ENCODE peak calls at places on chromosomes 12 and 14, in six cellular contexts. W, S, Y, M, C and D are unnamed samples.

GRCh38 chr14:90760591-90761316 is 55.5 kb downstream of the TTC7B start:
- DNase-seq in W (no peak), S (no peak), Y (no peak), M (peak; percentile 38), C (peak; percentile 55), D (no peak)

GRCh38 chr14:20657216-20658211 is 16.0 kb upstream of the OR6S1 start:
- DNase-seq in W (no peak), S (no peak), Y (no peak), M (peak; percentile 56), C (peak; percentile 92), D (no peak)

GRCh38 chr12:48004039-48004940 is at the start of gene COL2A1:
- DNase-seq in W (no peak), S (no peak), Y (peak; percentile 84), M (no peak), C (peak; percentile 39), D (no peak)

GRCh38 chr12:57517187-57517586 is 3.1 kb downstream of the DDIT3 start:
- DNase-seq in W (no peak), S (no peak), Y (no peak), M (no peak), C (peak; percentile 51), D (no peak)

GRCh38 chr14:102213984-102214658 is 74.4 kb downstream of the WDR20 start:
- DNase-seq in W (no peak), S (no peak), Y (no peak), M (no peak), C (peak; percentile 12), D (no peak)

GRCh38 chr14:104149617-104150141 is 11.3 kb downstream of the KIF26A start:
- DNase-seq in W (no peak), S (no peak), Y (peak; percentile 53), M (no peak), C (peak; percentile 33), D (no peak)

GRCh38 chr14:51518280-51518679 is 133.4 kb upstream of the FRMD6 start:
- DNase-seq in W (no peak), S (no peak), Y (no peak), M (no peak), C (no peak), D (no peak)

GRCh38 chr12:96117460-96117859 is 76.7 kb upstream of the ELK3 start:
- DNase-seq in W (no peak), S (no peak), Y (no peak), M (peak; percentile 95), C (no peak), D (no peak)

GRCh38 chr12:54987611-54988231 is 3.2 kb upstream of the TESPA1 start:
- DNase-seq in W (no peak), S (no peak), Y (no peak), M (no peak), C (no peak), D (no peak)

GRCh38 chr12:28781671-28782652 is 367.1 kb upstream of the FAR2 start:
- DNase-seq in W (no peak), S (no peak), Y (no peak), M (no peak), C (no peak), D (no peak)

GRCh38 chr12:110756611-110757010 is 13.9 kb upstream of the PPP1CC start:
- DNase-seq in W (no peak), S (no peak), Y (no peak), M (no peak), C (no peak), D (no peak)

GRCh38 chr14:93977790-93978581 is 1.6 kb upstream of the ASB2 start:
- DNase-seq in W (no peak), S (no peak), Y (no peak), M (no peak), C (no peak), D (no peak)

GRCh38 chr12:62288328-62288727 is 28.1 kb downstream of the USP15 start:
- DNase-seq in W (no peak), S (no peak), Y (no peak), M (no peak), C (no peak), D (no peak)

GRCh38 chr12:96466939-96467751 is 22.2 kb upstream of the CFAP54 start:
- DNase-seq in W (no peak), S (no peak), Y (no peak), M (no peak), C (no peak), D (no peak)

GRCh38 chr14:65879218-65880009 is 466.9 kb downstream of the FUT8 start:
- DNase-seq in W (no peak), S (no peak), Y (no peak), M (no peak), C (peak; percentile 45), D (no peak)

GRCh38 chr12:108690191-108690518 is 41.2 kb downstream of the CORO1C start:
- DNase-seq in W (no peak), S (no peak), Y (no peak), M (no peak), C (no peak), D (no peak)
- H3K4me3 ChIP-seq in W (no peak overlapping the region), S (no peak overlapping the region), Y (no peak overlapping the region), M (peak overlapping the region; percentile 3), C (no peak overlapping the region), D (no peak overlapping the region)

DNA sequence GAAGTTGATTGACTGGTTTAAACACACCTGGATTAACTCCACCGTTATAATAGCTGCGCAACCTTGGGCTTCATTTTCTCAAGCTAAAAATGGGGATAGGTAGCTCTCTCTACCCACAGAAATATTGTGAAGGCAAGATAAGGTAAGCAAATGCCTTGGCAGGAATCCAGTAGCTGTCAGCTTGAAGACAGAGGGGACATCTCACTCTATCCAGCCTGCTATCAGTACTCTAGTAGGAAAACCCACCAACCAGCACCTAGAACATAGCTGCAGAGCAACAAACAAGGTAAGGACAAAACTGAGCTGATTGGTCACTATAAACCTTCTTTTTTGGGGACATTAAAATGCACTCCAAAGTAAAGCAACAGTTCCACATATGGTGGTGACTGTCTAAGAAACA is 7.7 kb downstream of the CSRP2 start:
- DNase-seq in W (no peak), S (no peak), Y (no peak), M (no peak), C (no peak), D (no peak)
- TF ChIP-seq EP300 in W (no peak), S (no peak), Y (no peak), M (no peak), C (no peak), D (no peak)

GRCh38 chr12:113857371-113857770 is 108.8 kb downstream of the RBM19 start:
- DNase-seq in W (no peak), S (no peak), Y (no peak), M (no peak), C (no peak), D (no peak)
- TF ChIP-seq POLR2A in W (no peak), S (no peak), Y (no peak), M (no peak), C (no peak), D (no peak)

GRCh38 chr14:24367506-24368214 is at the start of gene NFATC4:
- DNase-seq in W (peak; percentile 89), S (peak; percentile 70), Y (no peak), M (peak; percentile 54), C (peak; percentile 61), D (peak; percentile 63)

GRCh38 chr14:24368215-24368561 is 204 bp downstream of the NFATC4 start:
- DNase-seq in W (no peak), S (no peak), Y (peak; percentile 69), M (no peak), C (no peak), D (no peak)

GRCh38 chr14:24368562-24369252 is 723 bp downstream of the NFATC4 start:
- DNase-seq in W (peak; percentile 90), S (no peak), Y (peak; percentile 90), M (no peak), C (no peak), D (peak; percentile 39)

GRCh38 chr14:24369907-24370687 is 2.1 kb downstream of the NFATC4 start:
- DNase-seq in W (peak; percentile 33), S (no peak), Y (peak; percentile 75), M (no peak), C (no peak), D (no peak)

DNA sequence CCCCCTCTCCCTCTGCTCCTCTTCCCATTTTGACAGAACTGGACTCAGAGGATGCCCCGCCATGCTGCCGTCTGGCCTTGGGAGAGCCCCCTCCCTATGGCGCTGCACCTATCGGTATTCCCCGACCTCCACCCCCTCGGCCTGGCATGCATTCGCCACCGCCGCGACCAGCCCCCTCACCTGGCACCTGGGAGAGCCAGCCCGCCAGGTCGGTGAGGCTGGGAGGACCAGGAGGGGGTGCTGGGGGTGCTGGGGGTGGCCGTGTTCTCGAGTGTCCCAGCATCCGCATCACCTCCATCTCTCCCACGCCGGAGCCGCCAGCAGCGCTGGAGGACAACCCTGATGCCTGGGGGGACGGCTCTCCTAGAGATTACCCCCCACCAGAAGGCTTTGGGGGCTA is 1.5 kb downstream of the NFATC4 start:
- DNase-seq in W (peak; percentile 37), S (no peak), Y (peak; percentile 81), M (no peak), C (no peak), D (no peak)
- H3K4me3 ChIP-seq in W (no peak overlapping the region), S (peak overlapping the region; percentile 58), Y (no peak overlapping the region), M (no peak overlapping the region), C (no peak overlapping the region), D (no peak overlapping the region)

GRCh38 chr12:120844297-120844696 is 59.9 kb downstream of the SPPL3 start:
- DNase-seq in W (no peak), S (no peak), Y (no peak), M (no peak), C (no peak), D (no peak)

GRCh38 chr12:120847392-120848157 is 56.6 kb downstream of the SPPL3 start:
- DNase-seq in W (no peak), S (no peak), Y (no peak), M (no peak), C (no peak), D (no peak)

GRCh38 chr12:120845696-120846095 is 58.5 kb downstream of the SPPL3 start:
- DNase-seq in W (no peak), S (no peak), Y (no peak), M (no peak), C (no peak), D (no peak)

GRCh38 chr12:120844768-120845449 is 59.2 kb downstream of the SPPL3 start:
- DNase-seq in W (no peak), S (no peak), Y (peak; percentile 20), M (no peak), C (no peak), D (no peak)

DNA sequence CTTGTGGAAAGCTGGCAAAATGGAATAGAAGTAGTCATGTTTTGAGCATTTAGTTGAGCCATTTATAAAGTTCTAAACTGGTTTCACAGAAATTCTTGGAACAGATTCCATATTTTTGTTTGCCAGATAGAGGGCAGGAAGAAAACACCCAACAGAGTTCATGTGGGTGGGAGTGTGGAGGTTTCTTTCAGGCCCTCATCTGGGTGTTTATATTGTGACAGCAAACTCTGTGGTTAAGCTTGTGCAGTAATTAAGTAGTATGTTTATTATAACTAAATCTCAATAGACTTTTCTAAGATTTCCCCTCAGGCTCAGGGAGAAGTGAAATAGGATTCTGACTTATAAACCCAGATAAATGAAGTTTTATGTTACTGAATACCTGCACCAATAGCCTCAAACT is 57.4 kb downstream of the SPPL3 start:
- DNase-seq in W (no peak), S (no peak), Y (no peak), M (no peak), C (no peak), D (no peak)
- TF ChIP-seq EP300 in W (no peak), S (no peak), Y (no peak), M (no peak), C (no peak), D (no peak)